ENCODE peak calls at places on chromosomes 2 and 18, in nine cellular contexts. J is H9, B is sigmoid colon, R is AG09309, K is B cell, L is left ventricle myocardium inferior, A is right atrium auricular region, E is GM06990, U is transverse colon. Z is an unnamed sample.

GRCh38 chr2:98216611-98217010 is 129.6 kb downstream of the VWA3B start:
- DNase-seq in A (no peak), U (no peak), K (no peak), R (no peak), J (no peak), B (no peak), E (no peak), L (no peak), Z (no peak)

GRCh38 chr2:158043181-158043948 is 58.3 kb upstream of the UPP2 start:
- DNase-seq in B (no peak), U (no peak), R (no peak), K (no peak), L (no peak), A (no peak), J (no peak), E (no peak), Z (no peak)

GRCh38 chr18:3012306-3012919 is 531 bp downstream of the LPIN2 start:
- DNase-seq in K (peak; percentile 48), A (no peak), E (no peak), B (peak; percentile 76), R (no peak), U (peak; percentile 41), L (peak; percentile 44), J (peak; percentile 50), Z (peak; percentile 74)

GRCh38 chr2:20551231-20551944 is 99.5 kb downstream of the HS1BP3 start:
- DNase-seq in E (no peak), J (no peak), U (no peak), R (no peak), L (no peak), A (no peak), B (peak; percentile 82), K (no peak), Z (no peak)

GRCh38 chr2:67919490-67919889 is 143.3 kb downstream of the C1D start:
- DNase-seq in U (no peak), K (no peak), L (no peak), E (no peak), R (no peak), B (no peak), A (no peak), J (no peak), Z (no peak)

GRCh38 chr2:204110250-204111183 is 174.0 kb downstream of the ICOS start:
- DNase-seq in L (no peak), B (no peak), E (peak; percentile 40), U (peak; percentile 58), J (no peak), R (peak; percentile 1), K (no peak), A (no peak), Z (no peak)

GRCh38 chr2:231617059-231617926 is 24.6 kb downstream of the TEX44 start:
- DNase-seq in K (no peak), R (no peak), E (no peak), A (no peak), U (peak; percentile 52), B (no peak), J (no peak), L (no peak), Z (no peak)

GRCh38 chr2:224260605-224261004 is 141.3 kb downstream of the FAM124B start:
- DNase-seq in A (no peak), R (no peak), L (no peak), E (no peak), U (no peak), K (no peak), B (no peak), J (no peak), Z (no peak)

GRCh38 chr18:57437782-57438668 is 2.9 kb downstream of the ONECUT2 start:
- DNase-seq in B (no peak), K (no peak), U (peak; percentile 64), L (no peak), J (peak; percentile 92), A (no peak), E (peak; percentile 68), R (peak; percentile 10), Z (peak; percentile 83)

GRCh38 chr2:112050311-112050710 is 4.8 kb upstream of the TMEM87B start:
- DNase-seq in J (no peak), L (no peak), B (no peak), A (no peak), E (no peak), U (no peak), R (no peak), K (no peak), Z (no peak)

GRCh38 chr2:121281694-121282093 is 3.3 kb downstream of the TFCP2L1 start:
- DNase-seq in A (no peak), J (no peak), E (no peak), R (no peak), U (no peak), K (no peak), L (no peak), B (no peak), Z (no peak)

GRCh38 chr2:120382541-120383144 is 36.7 kb downstream of the INHBB start:
- DNase-seq in E (no peak), U (no peak), J (no peak), A (no peak), K (no peak), R (no peak), B (no peak), L (peak; percentile 9), Z (no peak)

GRCh38 chr2:77228379-77228778 is 293.8 kb downstream of the LRRTM4 start:
- DNase-seq in J (no peak), L (no peak), U (no peak), K (no peak), A (no peak), R (no peak), E (no peak), B (no peak), Z (no peak)

GRCh38 chr2:24164416-24164973 is 10.4 kb upstream of the FAM228A start:
- DNase-seq in E (peak; percentile 63), L (peak; percentile 15), B (no peak), K (peak; percentile 61), R (no peak), A (no peak), U (peak; percentile 26), J (peak; percentile 69), Z (no peak)

GRCh38 chr2:74333175-74333574 is 10.0 kb downstream of the SLC4A5 start:
- DNase-seq in J (peak; percentile 40), A (no peak), B (no peak), U (peak; percentile 24), R (peak; percentile 0), K (no peak), L (no peak), E (no peak), Z (no peak)

GRCh38 chr2:64773461-64774118 is 119.9 kb upstream of the SERTAD2 start:
- DNase-seq in U (no peak), B (no peak), E (no peak), R (no peak), A (no peak), L (no peak), K (no peak), J (no peak), Z (no peak)

GRCh38 chr2:219695145-219695544 is 67.7 kb downstream of the SLC4A3 start:
- DNase-seq in L (no peak), B (no peak), R (no peak), U (no peak), E (no peak), A (no peak), J (no peak), K (no peak), Z (no peak)
- TF ChIP-seq CTCF in L (no peak), B (no peak), R (no peak), U (no peak), E (no peak), A (no peak), J (no peak), K (no peak), Z (no peak)

DNA sequence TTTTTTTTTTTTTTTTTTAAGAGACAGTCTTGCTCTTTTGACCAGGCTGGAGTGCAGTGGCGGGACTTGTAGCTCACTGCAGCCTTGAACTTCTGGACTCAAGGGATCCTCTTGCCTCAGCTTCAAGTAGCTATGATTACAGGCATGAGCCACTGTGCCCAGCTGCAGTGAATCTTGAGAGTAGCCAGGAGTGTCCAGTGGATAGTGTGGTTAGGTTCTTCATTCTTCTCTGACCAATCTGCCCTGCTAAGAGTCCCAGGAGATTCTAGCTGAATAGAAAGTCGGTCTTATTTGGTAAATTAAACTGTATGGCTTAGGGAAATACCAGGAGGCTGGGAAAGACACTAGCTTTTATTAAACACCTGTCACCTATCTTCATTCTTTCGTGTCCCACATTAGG is 15.3 kb downstream of the USP39 start:
- DNase-seq in E (no peak), A (no peak), L (no peak), U (no peak), K (no peak), J (no peak), R (no peak), B (no peak), Z (no peak)
- TF ChIP-seq CTCF in E (no peak), A (no peak), L (no peak), U (no peak), K (no peak), J (no peak), R (no peak), B (no peak), Z (no peak)

DNA sequence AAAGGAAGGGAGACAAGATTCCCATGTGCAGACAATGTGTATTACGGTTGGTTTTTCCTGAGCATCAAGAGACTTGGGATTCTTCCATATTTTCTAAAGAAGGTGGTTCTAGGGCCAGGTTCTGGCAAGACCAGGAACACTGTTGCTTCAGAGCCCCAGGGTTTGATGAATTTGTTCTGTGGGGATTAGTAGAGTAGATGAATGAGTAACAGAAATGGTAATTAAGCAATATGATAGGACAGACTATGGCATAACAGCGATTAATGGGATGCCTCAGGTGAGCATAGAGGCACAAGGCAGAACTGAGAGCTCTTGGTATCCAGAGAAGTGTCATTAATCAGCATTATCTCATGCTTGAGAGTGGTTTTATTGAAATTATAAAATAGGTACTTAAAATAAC is 82.8 kb upstream of the PNPT1 start:
- DNase-seq in U (no peak), R (no peak), E (no peak), K (no peak), J (no peak), L (no peak), B (no peak), A (no peak), Z (no peak)
- TF ChIP-seq CTCF in U (no peak), R (no peak), E (no peak), K (no peak), J (no peak), L (no peak), B (no peak), A (no peak), Z (no peak)

GRCh38 chr18:48320639-48320945 is 88.6 kb downstream of the ZBTB7C start:
- DNase-seq in U (no peak), K (no peak), L (no peak), A (no peak), B (no peak), J (no peak), R (no peak), E (no peak), Z (no peak)

GRCh38 chr18:48319796-48320638 is 89.2 kb downstream of the ZBTB7C start:
- DNase-seq in B (no peak), E (no peak), J (no peak), U (peak; percentile 34), R (no peak), K (no peak), A (no peak), L (no peak), Z (no peak)

GRCh38 chr18:48316177-48316576 is 93.0 kb downstream of the ZBTB7C start:
- DNase-seq in J (no peak), L (no peak), B (no peak), K (no peak), A (no peak), R (no peak), E (no peak), U (no peak), Z (no peak)

GRCh38 chr18:48318481-48318880 is 90.7 kb downstream of the ZBTB7C start:
- DNase-seq in K (no peak), B (no peak), E (no peak), U (no peak), A (no peak), R (no peak), J (no peak), L (no peak), Z (no peak)

GRCh38 chr18:48317781-48318381 is 91.3 kb downstream of the ZBTB7C start:
- DNase-seq in B (no peak), E (no peak), R (no peak), A (no peak), U (no peak), J (no peak), K (no peak), L (no peak), Z (no peak)
- TF ChIP-seq CTCF in B (no peak), E (peak; percentile 27), R (no peak), A (peak; percentile 26), U (no peak), J (peak; percentile 53), K (no peak), L (peak; percentile 36), Z (peak; percentile 58)